ENCODE peak calls at places on chromosomes 16 and 17, in six cellular contexts. One of them, this sample, is unnamed.

GRCh38 chr16:30888856-30889499 is 4.9 kb downstream of the BCL7C start:
- DNase-seq in CD4-positive, alpha-beta T cell: no peak
- DNase-seq in activated naive CD8-positive, alpha-beta T cell treated with anti-CD3 and anti-CD28 coated beads, Interleukin-2, amount 50 U/mL, for 24 hours: no peak
- DNase-seq in A549: no peak
- DNase-seq in neural progenitor cell: no peak
- DNase-seq in AG20443: no peak
- DNase-seq in this sample: no peak

GRCh38 chr16:16189842-16190241 is 33.5 kb downstream of the ABCC6 start:
- DNase-seq in CD4-positive, alpha-beta T cell: no peak
- DNase-seq in activated naive CD8-positive, alpha-beta T cell treated with anti-CD3 and anti-CD28 coated beads, Interleukin-2, amount 50 U/mL, for 24 hours: no peak
- DNase-seq in A549: no peak
- DNase-seq in neural progenitor cell: no peak
- DNase-seq in AG20443: no peak
- DNase-seq in this sample: no peak

GRCh38 chr16:23539984-23540816 is 16.9 kb downstream of the EARS2 start:
- DNase-seq in CD4-positive, alpha-beta T cell: no peak
- DNase-seq in activated naive CD8-positive, alpha-beta T cell treated with anti-CD3 and anti-CD28 coated beads, Interleukin-2, amount 50 U/mL, for 24 hours: no peak
- DNase-seq in A549: peak; percentile 37
- DNase-seq in neural progenitor cell: no peak
- DNase-seq in AG20443: no peak
- DNase-seq in this sample: no peak

GRCh38 chr16:19573997-19574396 is 18.5 kb downstream of the VPS35L start:
- DNase-seq in CD4-positive, alpha-beta T cell: no peak
- DNase-seq in activated naive CD8-positive, alpha-beta T cell treated with anti-CD3 and anti-CD28 coated beads, Interleukin-2, amount 50 U/mL, for 24 hours: no peak
- DNase-seq in A549: no peak
- DNase-seq in neural progenitor cell: no peak
- DNase-seq in AG20443: no peak
- DNase-seq in this sample: no peak

GRCh38 chr16:73047221-73047535 is 750 bp downstream of the ZFHX3 start:
- DNase-seq in CD4-positive, alpha-beta T cell: no peak
- DNase-seq in activated naive CD8-positive, alpha-beta T cell treated with anti-CD3 and anti-CD28 coated beads, Interleukin-2, amount 50 U/mL, for 24 hours: no peak
- DNase-seq in A549: no peak
- DNase-seq in neural progenitor cell: no peak
- DNase-seq in AG20443: peak; percentile 79
- DNase-seq in this sample: no peak

GRCh38 chr16:56269824-56270684 is 78.8 kb downstream of the GNAO1 start:
- DNase-seq in CD4-positive, alpha-beta T cell: no peak
- DNase-seq in activated naive CD8-positive, alpha-beta T cell treated with anti-CD3 and anti-CD28 coated beads, Interleukin-2, amount 50 U/mL, for 24 hours: no peak
- DNase-seq in A549: no peak
- DNase-seq in neural progenitor cell: peak; percentile 20
- DNase-seq in AG20443: peak; percentile 89
- DNase-seq in this sample: no peak

GRCh38 chr17:58276423-58276822 is 4.3 kb downstream of the MPO start:
- DNase-seq in CD4-positive, alpha-beta T cell: no peak
- DNase-seq in activated naive CD8-positive, alpha-beta T cell treated with anti-CD3 and anti-CD28 coated beads, Interleukin-2, amount 50 U/mL, for 24 hours: no peak
- DNase-seq in A549: no peak
- DNase-seq in neural progenitor cell: no peak
- DNase-seq in AG20443: no peak
- DNase-seq in this sample: no peak

GRCh38 chr17:17944253-17944652 is 27.9 kb downstream of the TOM1L2 start:
- DNase-seq in CD4-positive, alpha-beta T cell: no peak
- DNase-seq in activated naive CD8-positive, alpha-beta T cell treated with anti-CD3 and anti-CD28 coated beads, Interleukin-2, amount 50 U/mL, for 24 hours: no peak
- DNase-seq in A549: no peak
- DNase-seq in neural progenitor cell: no peak
- DNase-seq in AG20443: no peak
- DNase-seq in this sample: no peak

GRCh38 chr17:59451706-59452105 is 113.7 kb upstream of the DHX40 start:
- DNase-seq in CD4-positive, alpha-beta T cell: no peak
- DNase-seq in activated naive CD8-positive, alpha-beta T cell treated with anti-CD3 and anti-CD28 coated beads, Interleukin-2, amount 50 U/mL, for 24 hours: no peak
- DNase-seq in A549: no peak
- DNase-seq in neural progenitor cell: no peak
- DNase-seq in AG20443: peak; percentile 21
- DNase-seq in this sample: no peak

GRCh38 chr17:27568811-27569210 is 62.2 kb upstream of the LGALS9 start:
- DNase-seq in CD4-positive, alpha-beta T cell: no peak
- DNase-seq in activated naive CD8-positive, alpha-beta T cell treated with anti-CD3 and anti-CD28 coated beads, Interleukin-2, amount 50 U/mL, for 24 hours: no peak
- DNase-seq in A549: no peak
- DNase-seq in neural progenitor cell: no peak
- DNase-seq in AG20443: no peak
- DNase-seq in this sample: no peak

GRCh38 chr17:10117581-10118001 is 80.8 kb downstream of the GAS7 start:
- DNase-seq in CD4-positive, alpha-beta T cell: no peak
- DNase-seq in activated naive CD8-positive, alpha-beta T cell treated with anti-CD3 and anti-CD28 coated beads, Interleukin-2, amount 50 U/mL, for 24 hours: peak; percentile 18
- DNase-seq in A549: no peak
- DNase-seq in neural progenitor cell: no peak
- DNase-seq in AG20443: no peak
- DNase-seq in this sample: no peak

GRCh38 chr17:33901085-33901484 is 354.0 kb upstream of the CCL2 start:
- DNase-seq in CD4-positive, alpha-beta T cell: no peak
- DNase-seq in activated naive CD8-positive, alpha-beta T cell treated with anti-CD3 and anti-CD28 coated beads, Interleukin-2, amount 50 U/mL, for 24 hours: no peak
- DNase-seq in A549: no peak
- DNase-seq in neural progenitor cell: no peak
- DNase-seq in AG20443: no peak
- DNase-seq in this sample: no peak

GRCh38 chr17:79979841-79980215 is 55.8 kb downstream of the TBC1D16 start:
- DNase-seq in CD4-positive, alpha-beta T cell: peak; percentile 7
- DNase-seq in activated naive CD8-positive, alpha-beta T cell treated with anti-CD3 and anti-CD28 coated beads, Interleukin-2, amount 50 U/mL, for 24 hours: no peak
- DNase-seq in A549: no peak
- DNase-seq in neural progenitor cell: no peak
- DNase-seq in AG20443: no peak
- DNase-seq in this sample: no peak

GRCh38 chr17:4485676-4486646 is 12.7 kb upstream of the SPNS2 start:
- DNase-seq in CD4-positive, alpha-beta T cell: peak; percentile 70
- DNase-seq in activated naive CD8-positive, alpha-beta T cell treated with anti-CD3 and anti-CD28 coated beads, Interleukin-2, amount 50 U/mL, for 24 hours: peak; percentile 54
- DNase-seq in A549: no peak
- DNase-seq in neural progenitor cell: no peak
- DNase-seq in AG20443: no peak
- DNase-seq in this sample: no peak

GRCh38 chr17:78939615-78940014 is 14.4 kb upstream of the TIMP2 start:
- DNase-seq in CD4-positive, alpha-beta T cell: no peak
- DNase-seq in activated naive CD8-positive, alpha-beta T cell treated with anti-CD3 and anti-CD28 coated beads, Interleukin-2, amount 50 U/mL, for 24 hours: no peak
- DNase-seq in A549: no peak
- DNase-seq in neural progenitor cell: no peak
- DNase-seq in AG20443: no peak
- DNase-seq in this sample: no peak

This sample was measured in HT-29.